ENCODE peak calls at places on chromosome X, in six cellular contexts. M is kidney glomerular epithelial cell, H is cerebellar cortex, S is choroid plexus epithelial cell, Q is anterior cingulate cortex, J is WTC11. L is an unnamed sample.

GRCh38 chrX:48465336-48465933 is 4.6 kb downstream of the SLC38A5 start:
- DNase-seq in M (peak; percentile 6), J (no peak), H (no peak), S (peak; percentile 86), Q (no peak), L (no peak)

GRCh38 chrX:104419211-104419610 is 146.8 kb upstream of the IL1RAPL2 start:
- DNase-seq in S (peak; percentile 6), H (no peak), J (no peak), Q (no peak), M (peak; percentile 3), L (no peak)

GRCh38 chrX:47637546-47638195 is 7.9 kb upstream of the CFP start:
- DNase-seq in H (peak; percentile 73), M (no peak), J (peak; percentile 70), S (no peak), Q (no peak), L (no peak)

GRCh38 chrX:57905141-57905540 is 5.1 kb downstream of the ZXDA start:
- DNase-seq in H (no peak), S (peak; percentile 44), M (no peak), Q (no peak), J (no peak), L (no peak)

GRCh38 chrX:41518127-41518840 is 71.1 kb downstream of the NYX start:
- DNase-seq in J (no peak), S (no peak), H (no peak), Q (no peak), M (no peak), L (no peak)

GRCh38 chrX:70030242-70030823 is 19.4 kb downstream of the AWAT2 start:
- DNase-seq in J (peak; percentile 49), Q (no peak), H (peak; percentile 46), S (peak; percentile 68), M (no peak), L (peak; percentile 3)

GRCh38 chrX:110381216-110381615 is 22.6 kb downstream of the RTL9 start:
- DNase-seq in H (no peak), S (peak; percentile 49), Q (no peak), J (no peak), M (no peak), L (no peak)

GRCh38 chrX:96425204-96425603 is 259.4 kb upstream of the DIAPH2 start:
- DNase-seq in S (no peak), Q (no peak), M (no peak), H (no peak), J (no peak), L (no peak)